ENCODE peak calls at places on chromosomes 12 and 14, in five cellular contexts. B is GM10248, E is brain microvascular endothelial cell, N is retinal pigment epithelial cell, Z is cardiac fibroblast. A is an unnamed sample.

GRCh38 chr12:63857771-63858670 is 13.5 kb downstream of the SRGAP1 start:
- DNase-seq in Z (no peak), E (no peak), B (no peak), N (no peak), A (no peak)

GRCh38 chr14:90522585-90523191 is 125.9 kb downstream of the CALM1 start:
- DNase-seq in E (no peak), Z (no peak), B (no peak), N (no peak), A (no peak)

GRCh38 chr12:27969901-27970390 is 2.6 kb downstream of the PTHLH start:
- DNase-seq in B (peak; percentile 69), E (no peak), N (peak; percentile 39), Z (peak; percentile 65), A (peak; percentile 80)

GRCh38 chr12:25013061-25013460 is 64.2 kb upstream of the BCAT1 start:
- DNase-seq in Z (no peak), N (no peak), E (no peak), B (no peak), A (no peak)

GRCh38 chr12:74899031-74899829 is 310.4 kb downstream of the KCNC2 start:
- DNase-seq in B (no peak), E (no peak), N (peak; percentile 35), Z (no peak), A (no peak)

GRCh38 chr12:4985820-4986219 is 57.9 kb upstream of the KCNA5 start:
- DNase-seq in N (no peak), Z (no peak), B (no peak), E (no peak), A (no peak)

GRCh38 chr12:94074216-94074969 is 74.0 kb upstream of the PLXNC1 start:
- DNase-seq in Z (no peak), E (no peak), N (no peak), B (no peak), A (no peak)

GRCh38 chr14:73785336-73785833 is 66.2 kb upstream of the PTGR2 start:
- DNase-seq in Z (peak; percentile 76), B (no peak), N (peak; percentile 85), E (peak; percentile 64), A (no peak)

GRCh38 chr12:8127138-8127537 is 3.7 kb downstream of the CLEC4A start:
- DNase-seq in E (no peak), N (no peak), B (no peak), Z (no peak), A (no peak)

GRCh38 chr12:47590771-47591368 is 115.0 kb downstream of the RPAP3 start:
- DNase-seq in B (no peak), Z (no peak), N (no peak), E (no peak), A (no peak)

GRCh38 chr14:70906785-70907171 is 481 bp upstream of the PCNX1 start:
- DNase-seq in B (no peak), E (no peak), N (no peak), Z (peak; percentile 47), A (no peak)

GRCh38 chr12:29707846-29708245 is 75.9 kb downstream of the TMTC1 start:
- DNase-seq in E (no peak), Z (no peak), N (no peak), B (no peak), A (no peak)

GRCh38 chr14:38947343-38947742 is 155.7 kb downstream of the SEC23A start:
- DNase-seq in B (no peak), Z (no peak), E (no peak), N (no peak), A (no peak)
- TF ChIP-seq CTCF in B (no peak), Z (no peak), E (no peak), N (no peak), A (no peak)

GRCh38 chr12:19575307-19576243 is 136.3 kb downstream of the AEBP2 start:
- DNase-seq in E (peak; percentile 72), N (peak; percentile 57), B (no peak), Z (peak; percentile 76), A (no peak)

GRCh38 chr12:19576421-19576925 is 137.2 kb downstream of the AEBP2 start:
- DNase-seq in B (no peak), E (no peak), N (no peak), Z (no peak), A (no peak)

GRCh38 chr12:19573866-19574265 is 134.6 kb downstream of the AEBP2 start:
- DNase-seq in Z (no peak), B (no peak), N (no peak), E (no peak), A (no peak)

GRCh38 chr12:19572920-19573558 is 133.7 kb downstream of the AEBP2 start:
- DNase-seq in Z (peak; percentile 73), E (peak; percentile 69), N (no peak), B (peak; percentile 30), A (peak; percentile 25)

DNA sequence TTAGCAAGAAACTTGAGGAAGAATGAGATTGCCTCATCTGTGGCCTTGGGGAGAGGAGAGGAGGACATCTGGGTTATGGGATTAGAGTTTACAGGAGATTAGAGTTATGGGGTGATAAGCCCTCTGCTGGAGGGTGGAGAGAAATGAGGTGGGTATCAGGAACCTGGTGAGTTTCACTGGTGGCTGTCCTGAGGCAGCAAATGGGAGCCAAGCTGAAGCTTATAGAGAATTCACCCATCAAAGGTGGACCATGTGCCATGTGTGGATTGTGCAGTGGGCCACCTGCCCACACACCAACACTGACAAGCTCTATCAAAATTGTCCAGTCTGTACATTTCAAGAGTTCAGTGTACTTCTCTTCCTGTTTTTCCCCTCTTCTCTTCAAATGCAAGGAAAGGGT is 135.3 kb downstream of the AEBP2 start:
- DNase-seq in Z (no peak), B (no peak), E (no peak), N (no peak), A (no peak)
- TF ChIP-seq CTCF in Z (no peak), B (peak; percentile 4), E (peak; percentile 38), N (peak; percentile 40), A (no peak)

GRCh38 chr14:29927596-29928341 is at the start of gene PRKD1:
- DNase-seq in E (peak; percentile 7), Z (peak; percentile 71), B (peak; percentile 12), N (no peak), A (peak; percentile 40)
- TF ChIP-seq CTCF in E (no peak), Z (no peak), B (no peak), N (no peak), A (no peak)

GRCh38 chr12:103016381-103016780 is 58.9 kb downstream of the ASCL1 start:
- DNase-seq in N (no peak), Z (no peak), B (no peak), E (no peak), A (no peak)

GRCh38 chr12:103020839-103021238 is 63.4 kb downstream of the ASCL1 start:
- DNase-seq in Z (no peak), E (no peak), N (no peak), B (no peak), A (peak; percentile 27)

GRCh38 chr12:103021538-103022218 is 64.2 kb downstream of the ASCL1 start:
- DNase-seq in B (no peak), N (no peak), Z (no peak), E (no peak), A (no peak)
- TF ChIP-seq CTCF in B (no peak), N (no peak), Z (no peak), E (no peak), A (no peak)

GRCh38 chr14:53792909-53793308 is 163.7 kb downstream of the BMP4 start:
- DNase-seq in B (no peak), Z (no peak), E (no peak), N (no peak), A (no peak)
- TF ChIP-seq CTCF in B (peak; percentile 11), Z (peak; percentile 10), E (no peak), N (peak; percentile 12), A (no peak)

GRCh38 chr14:43900173-43900655 is 606.9 kb downstream of the FSCB start:
- DNase-seq in N (no peak), Z (no peak), B (no peak), E (no peak), A (no peak)

GRCh38 chr14:43898709-43899108 is 608.4 kb downstream of the FSCB start:
- DNase-seq in Z (no peak), B (no peak), E (no peak), N (no peak), A (no peak)

GRCh38 chr14:43896044-43896443 is 611.0 kb downstream of the FSCB start:
- DNase-seq in N (no peak), E (no peak), B (no peak), Z (no peak), A (no peak)

DNA sequence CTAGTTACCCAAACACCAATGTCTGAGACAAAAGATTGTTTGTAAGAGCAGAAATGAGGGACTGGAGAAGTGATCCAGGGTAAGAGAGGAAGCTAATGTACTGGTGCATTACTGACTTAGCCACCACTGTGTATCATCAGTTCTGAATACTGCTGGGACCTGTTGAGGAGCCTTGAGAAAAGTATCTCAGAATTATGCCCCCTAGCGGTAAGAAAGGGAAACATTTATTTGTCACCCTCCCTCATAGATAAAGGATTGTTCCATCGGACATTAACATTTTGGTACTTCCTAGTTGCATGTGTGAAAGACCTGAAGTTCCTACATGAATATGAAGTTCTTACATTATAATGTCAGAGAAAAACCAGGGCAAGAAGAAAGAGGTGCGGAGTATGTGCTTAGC is 612.5 kb downstream of the FSCB start:
- DNase-seq in Z (peak; percentile 5), E (no peak), B (no peak), N (no peak), A (no peak)
- TF ChIP-seq CTCF in Z (peak; percentile 13), E (peak; percentile 33), B (peak; percentile 17), N (peak; percentile 51), A (no peak)

DNA sequence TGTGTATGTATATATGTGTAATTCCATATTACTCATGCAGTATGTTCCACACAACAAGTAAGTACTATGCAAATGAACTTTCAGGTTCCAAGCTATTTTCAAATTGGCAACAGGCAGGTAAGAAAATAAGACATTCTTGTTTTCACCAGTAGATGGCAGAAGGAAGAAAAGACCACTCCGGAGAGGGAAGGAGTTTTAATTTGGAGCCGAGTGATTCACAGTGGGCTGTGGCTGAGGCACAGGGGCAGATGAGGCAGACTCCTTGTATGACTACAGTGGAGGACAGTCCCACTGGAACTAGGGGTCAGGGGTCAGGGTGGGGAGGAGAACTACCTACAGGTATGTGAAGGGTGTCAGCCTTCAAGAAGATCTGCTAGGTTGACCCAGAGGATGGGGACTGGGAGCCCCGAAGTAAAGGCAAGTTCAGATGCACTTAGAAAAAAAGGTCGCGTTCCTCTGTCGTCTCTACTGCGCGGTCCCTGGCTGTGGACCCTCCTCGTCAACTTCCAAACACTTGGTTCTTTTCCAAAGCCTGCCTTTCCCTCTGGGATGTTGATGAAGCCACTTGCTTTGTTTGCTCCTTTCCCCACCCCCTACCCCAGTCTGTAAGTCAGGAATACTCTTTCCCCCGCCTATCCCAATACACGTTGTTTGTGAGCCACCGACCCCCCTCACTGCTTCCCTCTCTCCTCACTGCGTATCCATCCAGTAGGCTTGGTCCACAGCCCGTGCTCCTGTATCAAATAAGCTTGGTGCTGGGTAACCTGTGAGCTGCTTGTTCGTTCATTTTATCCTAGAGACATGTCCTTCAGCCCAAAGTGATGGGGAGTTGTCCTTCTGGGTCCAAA is 24.1 kb downstream of the DDX47 start:
- DNase-seq in B (peak; percentile 54), Z (peak; percentile 90), E (peak; percentile 79), N (no peak), A (peak; percentile 59)
- TF ChIP-seq CTCF in B (peak; percentile 44), Z (peak; percentile 58), E (peak; percentile 60), N (peak; percentile 71), A (peak; percentile 24)